ENCODE peak calls at places on chromosomes 7 and 10, in seven cellular contexts. V is A549, E is stomach, L is ovary, J is GM12878, M is tibial nerve, N is HepG2. B is an unnamed sample.

GRCh38 chr10:110782616-110783015 is 89.1 kb upstream of the PDCD4 start:
- DNase-seq in V (no peak), N (no peak), M (no peak), E (no peak), L (no peak), J (no peak), B (no peak)

GRCh38 chr7:5294169-5294987 is 11.6 kb downstream of the SLC29A4 start:
- DNase-seq in N (peak), M (no peak), E (no peak), J (no peak), L (no peak), V (no peak), B (no peak)

GRCh38 chr7:90596745-90597526 is 815 bp downstream of the CDK14 start:
- DNase-seq in E (no peak), J (peak), V (no peak), M (no peak), L (no peak), N (no peak), B (no peak)

GRCh38 chr7:47153076-47153475 is 428.8 kb downstream of the TNS3 start:
- DNase-seq in L (no peak), V (no peak), J (no peak), M (no peak), E (no peak), N (peak), B (no peak)

GRCh38 chr7:16616542-16616941 is 29.0 kb downstream of the ANKMY2 start:
- DNase-seq in L (no peak), M (no peak), E (no peak), V (no peak), J (no peak), N (no peak), B (no peak)

GRCh38 chr10:79051766-79052165 is 17.0 kb upstream of the ZMIZ1 start:
- DNase-seq in J (no peak), N (no peak), E (peak), M (no peak), L (no peak), V (no peak), B (peak)

GRCh38 chr10:111102381-111102973 is 25.6 kb downstream of the ADRA2A start:
- DNase-seq in E (no peak), V (no peak), L (no peak), J (no peak), N (no peak), M (no peak), B (peak)

GRCh38 chr10:102718220-102718619 is 3.8 kb downstream of the SFXN2 start:
- DNase-seq in L (peak), E (no peak), J (no peak), M (no peak), V (no peak), N (peak), B (no peak)

GRCh38 chr10:68828833-68829232 is 1.5 kb downstream of the STOX1 start:
- DNase-seq in M (no peak), E (no peak), L (no peak), V (no peak), J (no peak), N (no peak), B (no peak)

GRCh38 chr10:72332423-72333110 is 22.2 kb downstream of the DNAJB12 start:
- DNase-seq in M (no peak), E (no peak), J (no peak), L (no peak), N (no peak), V (no peak), B (no peak)

GRCh38 chr7:113078321-113078720 is 8.3 kb downstream of the GPR85 start:
- DNase-seq in V (no peak), N (no peak), L (no peak), J (no peak), E (no peak), M (no peak), B (no peak)

GRCh38 chr7:131231381-131232220 is 96.1 kb upstream of the MKLN1 start:
- DNase-seq in N (no peak), E (peak), J (peak), L (no peak), M (peak), V (no peak), B (peak)

GRCh38 chr10:46264737-46265368 is 21.9 kb upstream of the ANTXRL start:
- DNase-seq in M (no peak), N (no peak), E (peak), J (no peak), V (no peak), L (no peak), B (no peak)

GRCh38 chr10:116429288-116429977 is 1.8 kb downstream of the PNLIPRP3 start:
- DNase-seq in N (no peak), V (no peak), L (no peak), J (no peak), E (no peak), M (no peak), B (no peak)

GRCh38 chr7:33040803-33041516 is 21.6 kb downstream of the NT5C3A start:
- DNase-seq in L (no peak), N (no peak), V (no peak), M (no peak), E (peak), J (peak), B (no peak)

GRCh38 chr7:17506090-17506489 is 207.6 kb downstream of the AHR start:
- DNase-seq in E (peak), N (peak), V (peak), L (no peak), J (peak), M (no peak), B (no peak)

GRCh38 chr7:75968561-75969001 is 25.8 kb downstream of the TMEM120A start:
- DNase-seq in L (no peak), J (no peak), E (no peak), V (no peak), N (no peak), M (no peak), B (peak)

GRCh38 chr10:89352039-89352597 is 24.3 kb downstream of the IFIT3 start:
- DNase-seq in L (no peak), V (peak), E (peak), J (no peak), N (peak), M (no peak), B (no peak)

GRCh38 chr10:87781545-87781944 is 36.5 kb downstream of the ATAD1 start:
- DNase-seq in V (no peak), E (no peak), M (no peak), N (no peak), J (no peak), L (no peak), B (no peak)

GRCh38 chr7:131722371-131722770 is 165.9 kb upstream of the PODXL start:
- DNase-seq in E (no peak), J (no peak), V (no peak), L (no peak), M (no peak), N (no peak), B (no peak)

GRCh38 chr10:127894146-127894545 is 1.4 kb upstream of the CLRN3 start:
- DNase-seq in J (no peak), V (no peak), L (no peak), E (no peak), N (no peak), M (no peak), B (no peak)

GRCh38 chr10:118439824-118440223 is 97.7 kb upstream of the FAM204A start:
- DNase-seq in V (no peak), M (no peak), J (no peak), N (no peak), L (no peak), E (no peak), B (no peak)

GRCh38 chr7:99451936-99452335 is 13.2 kb downstream of the CPSF4 start:
- DNase-seq in J (no peak), N (no peak), V (no peak), E (no peak), L (no peak), M (no peak), B (no peak)

GRCh38 chr7:108613147-108613948 is 43.7 kb downstream of the DNAJB9 start:
- DNase-seq in V (peak), M (no peak), N (peak), E (no peak), L (no peak), J (no peak), B (no peak)

GRCh38 chr10:122503004-122503403 is 41.7 kb downstream of the HTRA1 start:
- DNase-seq in V (no peak), L (no peak), M (no peak), J (no peak), E (no peak), N (no peak), B (no peak)

GRCh38 chr10:108360187-108360586 is 1195.7 kb upstream of the SORCS1 start:
- DNase-seq in M (no peak), E (no peak), V (no peak), L (no peak), N (no peak), J (no peak), B (no peak)

GRCh38 chr10:132709471-132709951 is 76.4 kb downstream of the NKX6-2 start:
- DNase-seq in E (no peak), N (no peak), L (no peak), M (no peak), V (no peak), J (no peak), B (peak)

GRCh38 chr7:44637788-44638594 is 31.6 kb downstream of the OGDH start:
- DNase-seq in N (no peak), L (no peak), J (peak), V (peak), M (no peak), E (peak), B (peak)

GRCh38 chr7:192035-192649 is at the start of gene FAM20C:
- DNase-seq in L (peak), M (peak), N (no peak), E (peak), V (peak), J (no peak), B (peak)

GRCh38 chr10:26627320-26627719 is 70.2 kb upstream of the PDSS1 start:
- DNase-seq in L (no peak), M (no peak), N (peak), V (peak), E (no peak), J (no peak), B (no peak)

GRCh38 chr7:70317356-70317755 is 719.1 kb downstream of the AUTS2 start:
- DNase-seq in M (no peak), L (no peak), N (no peak), J (no peak), V (no peak), E (no peak), B (no peak)

GRCh38 chr10:13717936-13718772 is 131.4 kb downstream of the PRPF18 start:
- DNase-seq in J (no peak), M (peak), E (peak), L (peak), N (peak), V (no peak), B (peak)

GRCh38 chr7:112238852-112239610 is 32.5 kb downstream of the ZNF277 start:
- DNase-seq in E (no peak), M (no peak), J (no peak), V (peak), N (peak), L (no peak), B (no peak)

GRCh38 chr7:112383671-112384417 is 66.4 kb upstream of the IFRD1 start:
- DNase-seq in E (no peak), L (no peak), V (no peak), M (no peak), N (no peak), J (no peak), B (no peak)

GRCh38 chr7:112163021-112163310 is 43.2 kb downstream of the DOCK4 start:
- DNase-seq in E (no peak), J (no peak), M (no peak), V (peak), L (no peak), N (no peak), B (no peak)

GRCh38 chr7:27161214-27161720 is 4.1 kb downstream of the HOXA9 start:
- DNase-seq in N (no peak), V (no peak), M (peak), E (no peak), J (no peak), L (no peak), B (peak)

GRCh38 chr7:22564511-22565045 is 64.6 kb upstream of the STEAP1B start:
- DNase-seq in J (no peak), E (no peak), L (no peak), V (no peak), N (no peak), M (no peak), B (no peak)

GRCh38 chr7:155656891-155657290 is 12.4 kb downstream of the RBM33 start:
- DNase-seq in N (no peak), V (no peak), L (no peak), E (no peak), M (no peak), J (no peak), B (no peak)

DNA sequence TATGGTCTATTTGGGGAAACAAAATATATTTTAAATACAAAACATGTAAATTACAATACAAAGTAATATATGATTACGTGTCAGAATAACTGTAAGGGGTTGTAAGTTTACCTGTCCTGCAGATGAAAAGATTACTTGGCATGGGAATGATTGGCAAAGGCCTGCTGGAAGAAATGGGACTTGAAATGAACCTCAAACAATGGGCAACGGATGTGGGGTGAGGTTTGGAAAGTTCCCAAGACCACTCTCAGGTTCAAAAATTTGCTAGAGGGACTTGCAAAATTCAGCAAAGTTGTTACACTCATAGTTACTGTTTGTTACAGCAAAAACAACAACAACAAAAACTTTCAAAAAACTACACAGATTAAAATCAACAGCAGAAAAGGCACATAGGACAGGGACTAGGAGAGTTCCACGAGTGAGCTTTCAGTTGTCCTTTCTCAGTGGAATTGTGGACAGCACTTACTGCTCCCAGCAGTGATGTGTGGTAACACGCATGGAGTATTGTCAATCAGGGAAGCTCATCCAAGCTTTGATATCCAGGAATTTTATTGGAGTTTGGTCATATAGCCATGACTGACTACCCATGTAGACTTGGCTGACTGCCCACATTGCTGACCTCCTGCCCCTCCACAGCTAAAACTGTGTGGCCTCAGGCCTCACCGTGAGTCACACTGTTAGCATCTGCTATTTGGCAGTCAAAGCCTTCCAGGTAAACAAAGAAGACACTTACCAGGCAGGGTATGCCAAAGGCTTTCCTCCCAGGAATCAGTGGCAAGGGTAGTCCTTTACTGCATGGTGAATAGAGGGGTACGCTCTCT is 43.8 kb downstream of the EXOC6 start:
- DNase-seq in L (peak), V (peak), M (no peak), E (peak), J (no peak), N (peak), B (peak)
- TF ChIP-seq EP300 in L (no peak), V (no peak), M (no peak), E (no peak), J (no peak), N (peak), B (no peak)

DNA sequence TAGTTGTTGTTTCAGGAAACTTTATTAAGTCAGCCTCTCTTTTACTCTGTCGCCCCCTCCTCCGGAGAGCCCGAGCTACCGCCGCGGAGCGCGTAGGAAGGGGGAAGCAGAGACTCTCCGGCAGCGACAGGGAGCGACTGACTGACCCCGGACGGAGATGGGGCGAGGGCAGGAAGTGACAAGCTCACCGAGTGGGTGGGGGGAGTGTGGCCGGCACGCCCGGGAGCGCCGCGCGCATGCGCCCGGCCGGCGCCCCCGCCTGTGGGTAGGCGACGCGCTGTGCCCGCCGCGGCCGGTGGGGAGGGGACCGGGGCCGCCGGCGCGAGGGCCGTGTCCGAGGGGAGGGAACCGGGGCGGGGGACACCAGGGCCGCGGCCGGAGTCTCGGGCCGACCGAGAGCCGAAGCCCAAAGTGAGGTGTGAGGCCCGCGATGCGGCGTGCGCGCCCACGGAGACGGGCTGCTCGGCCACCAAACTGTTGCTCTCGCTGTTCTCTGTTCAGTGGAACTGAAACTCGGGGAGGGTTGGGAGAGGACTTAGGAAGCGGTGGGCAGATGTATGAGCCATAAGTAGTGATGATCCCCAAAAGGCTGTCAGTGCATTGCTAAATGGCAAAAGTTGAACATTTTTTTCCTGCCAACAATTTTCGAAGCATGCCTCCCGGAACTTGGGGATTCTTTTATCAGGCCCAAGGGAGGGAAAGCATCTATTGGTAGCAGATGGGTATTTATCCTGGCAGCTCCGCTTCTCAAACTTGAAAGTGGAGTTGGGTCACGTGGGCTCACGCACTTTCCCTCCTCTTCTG is at the start of gene ZNF800:
- DNase-seq in L (peak), J (no peak), V (peak), E (peak), N (peak), M (peak), B (peak)
- TF ChIP-seq POLR2A in L (peak), J (peak), V (peak), E (no peak), N (peak), M (peak), B (peak)

DNA sequence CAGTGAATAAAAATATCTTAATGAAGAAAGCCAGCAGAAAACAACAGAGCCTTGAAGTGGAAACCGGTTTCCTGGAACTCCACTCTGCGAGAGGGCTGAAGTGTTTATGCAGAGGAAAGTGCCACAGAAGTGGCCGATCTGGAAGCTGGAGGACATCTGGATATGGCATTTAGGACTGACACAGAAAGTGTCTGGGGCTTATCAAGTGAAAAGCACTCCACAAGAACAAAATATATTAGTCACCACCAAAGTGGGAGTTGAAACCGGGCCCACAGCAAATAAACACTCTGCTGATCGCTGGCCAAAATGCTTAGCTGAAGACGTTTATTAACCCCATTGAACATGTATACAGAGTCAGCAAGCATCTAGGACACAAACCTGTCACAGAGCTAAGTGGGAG is 7.8 kb downstream of the NOD1 start:
- DNase-seq in N (no peak), V (no peak), L (peak), J (no peak), E (no peak), M (no peak), B (peak)
- H3K27ac ChIP-seq in N (no peak), V (peak), L (peak), J (no peak), E (peak), M (peak), B (peak)

GRCh38 chr7:92698237-92698841 is 108.1 kb upstream of the FAM133B start:
- DNase-seq in M (no peak), N (peak), E (peak), L (no peak), V (peak), J (no peak), B (no peak)

GRCh38 chr7:92697414-92697813 is 107.2 kb upstream of the FAM133B start:
- DNase-seq in J (no peak), E (no peak), V (no peak), N (no peak), L (no peak), M (no peak), B (no peak)

GRCh38 chr7:92695308-92696261 is 105.4 kb upstream of the FAM133B start:
- DNase-seq in J (no peak), M (no peak), E (peak), N (peak), V (peak), L (peak), B (no peak)

GRCh38 chr7:92696584-92696983 is 106.4 kb upstream of the FAM133B start:
- DNase-seq in V (no peak), M (no peak), J (no peak), N (no peak), E (no peak), L (no peak), B (no peak)

DNA sequence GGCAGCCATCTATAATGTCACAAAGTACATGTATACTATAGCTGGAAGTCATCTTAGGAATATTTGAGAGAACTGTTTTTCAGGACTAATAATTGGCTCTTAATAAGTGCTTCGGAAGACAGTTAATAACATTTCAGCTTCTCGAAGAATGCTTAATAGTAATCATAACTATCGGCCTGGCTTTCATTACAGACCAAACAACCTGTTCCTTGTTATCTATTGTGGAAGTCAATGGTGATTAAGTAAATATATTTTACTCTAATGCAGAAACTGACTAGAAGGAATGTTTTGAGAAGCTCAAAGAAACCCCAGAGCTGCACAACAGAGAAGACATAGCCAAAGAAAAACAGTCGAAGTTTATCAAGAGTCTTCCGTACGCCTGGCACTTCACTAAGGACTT is 106.8 kb upstream of the FAM133B start:
- DNase-seq in M (no peak), J (no peak), V (no peak), E (no peak), L (no peak), N (no peak), B (no peak)
- TF ChIP-seq EP300 in M (no peak), J (no peak), V (no peak), E (no peak), L (no peak), N (no peak), B (no peak)

B was measured in sigmoid colon.